ENCODE peak calls at places on chromosomes 2 and 18, in four cellular contexts. One of them, this sample, is unnamed.

GRCh38 chr2:39326644-39327043 is 82.9 kb upstream of the CDKL4 start:
- DNase-seq in HepG2: no peak
- DNase-seq in K562: no peak
- DNase-seq in SK-N-SH: no peak
- DNase-seq in this sample: no peak

GRCh38 chr18:47260138-47260923 is 8.9 kb upstream of the SKOR2 start:
- DNase-seq in HepG2: peak
- DNase-seq in K562: peak
- DNase-seq in SK-N-SH: peak
- DNase-seq in this sample: no peak

GRCh38 chr2:191942114-191943103 is 95.5 kb upstream of the CAVIN2 start:
- DNase-seq in HepG2: no peak
- DNase-seq in K562: no peak
- DNase-seq in SK-N-SH: peak
- DNase-seq in this sample: no peak

GRCh38 chr2:11658623-11659475 is 11.1 kb downstream of the NTSR2 start:
- DNase-seq in HepG2: no peak
- DNase-seq in K562: no peak
- DNase-seq in SK-N-SH: no peak
- DNase-seq in this sample: no peak

GRCh38 chr2:236665572-236666118 is 96.0 kb downstream of the ACKR3 start:
- DNase-seq in HepG2: no peak
- DNase-seq in K562: no peak
- DNase-seq in SK-N-SH: no peak
- DNase-seq in this sample: no peak

GRCh38 chr18:9619545-9619944 is 5.2 kb upstream of the PPP4R1 start:
- DNase-seq in HepG2: no peak
- DNase-seq in K562: no peak
- DNase-seq in SK-N-SH: no peak
- DNase-seq in this sample: no peak

GRCh38 chr2:150472122-150472899 is 15.2 kb downstream of the RND3 start:
- DNase-seq in HepG2: no peak
- DNase-seq in K562: no peak
- DNase-seq in SK-N-SH: no peak
- DNase-seq in this sample: no peak

GRCh38 chr2:176187306-176188217 is 906 bp upstream of the HOXD1 start:
- DNase-seq in HepG2: peak
- DNase-seq in K562: no peak
- DNase-seq in SK-N-SH: peak
- DNase-seq in this sample: no peak

GRCh38 chr2:202019689-202020450 is 13.8 kb upstream of the FZD7 start:
- DNase-seq in HepG2: no peak
- DNase-seq in K562: no peak
- DNase-seq in SK-N-SH: peak
- DNase-seq in this sample: no peak

GRCh38 chr2:229712125-229712524 is 2.2 kb downstream of the DNER start:
- DNase-seq in HepG2: no peak
- DNase-seq in K562: no peak
- DNase-seq in SK-N-SH: no peak
- DNase-seq in this sample: no peak

GRCh38 chr2:96241901-96242611 is 23.7 kb downstream of the TMEM127 start:
- DNase-seq in HepG2: no peak
- DNase-seq in K562: no peak
- DNase-seq in SK-N-SH: no peak
- DNase-seq in this sample: no peak

GRCh38 chr2:131572175-131572574 is 44.5 kb downstream of the CCDC74A start:
- DNase-seq in HepG2: no peak
- DNase-seq in K562: no peak
- DNase-seq in SK-N-SH: no peak
- DNase-seq in this sample: no peak

GRCh38 chr2:205785507-205786222 is 103.4 kb downstream of the NRP2 start:
- DNase-seq in HepG2: no peak
- DNase-seq in K562: no peak
- DNase-seq in SK-N-SH: no peak
- DNase-seq in this sample: no peak

GRCh38 chr2:238631491-238632180 is 204.9 kb downstream of the ASB1 start:
- DNase-seq in HepG2: no peak
- DNase-seq in K562: no peak
- DNase-seq in SK-N-SH: no peak
- DNase-seq in this sample: no peak

GRCh38 chr18:2653467-2653866 is 2.1 kb upstream of the SMCHD1 start:
- DNase-seq in HepG2: no peak
- DNase-seq in K562: no peak
- DNase-seq in SK-N-SH: no peak
- DNase-seq in this sample: no peak

GRCh38 chr2:33378551-33379220 is 97.8 kb upstream of the RASGRP3 start:
- DNase-seq in HepG2: no peak
- DNase-seq in K562: no peak
- DNase-seq in SK-N-SH: no peak
- DNase-seq in this sample: no peak

GRCh38 chr18:45691816-45692179 is 32.2 kb upstream of the SLC14A1 start:
- DNase-seq in HepG2: no peak
- DNase-seq in K562: no peak
- DNase-seq in SK-N-SH: no peak
- DNase-seq in this sample: no peak

GRCh38 chr2:17171446-17172049 is 346.7 kb downstream of the RAD51AP2 start:
- DNase-seq in HepG2: peak
- DNase-seq in K562: peak
- DNase-seq in SK-N-SH: peak
- DNase-seq in this sample: peak

GRCh38 chr2:174174741-174175140 is 73.6 kb downstream of the OLA1 start:
- DNase-seq in HepG2: peak
- DNase-seq in K562: no peak
- DNase-seq in SK-N-SH: no peak
- DNase-seq in this sample: no peak

GRCh38 chr2:85807756-85808155 is 54.0 kb downstream of the ATOH8 start:
- DNase-seq in HepG2: no peak
- DNase-seq in K562: no peak
- DNase-seq in SK-N-SH: no peak
- DNase-seq in this sample: no peak

GRCh38 chr2:171404719-171405118 is 29.1 kb downstream of the METTL8 start:
- DNase-seq in HepG2: no peak
- DNase-seq in K562: no peak
- DNase-seq in SK-N-SH: no peak
- DNase-seq in this sample: no peak

GRCh38 chr2:130728007-130728454 is 839 bp upstream of the GPR148 start:
- DNase-seq in HepG2: no peak
- DNase-seq in K562: no peak
- DNase-seq in SK-N-SH: no peak
- DNase-seq in this sample: no peak

GRCh38 chr2:139622691-139623090 is 842.5 kb upstream of the NXPH2 start:
- DNase-seq in HepG2: no peak
- DNase-seq in K562: no peak
- DNase-seq in SK-N-SH: no peak
- DNase-seq in this sample: no peak

GRCh38 chr2:86238354-86238753 is 39.1 kb downstream of the MRPL35 start:
- DNase-seq in HepG2: no peak
- DNase-seq in K562: no peak
- DNase-seq in SK-N-SH: no peak
- DNase-seq in this sample: no peak

GRCh38 chr18:48813833-48814489 is 136.8 kb downstream of the SMAD7 start:
- DNase-seq in HepG2: no peak
- DNase-seq in K562: peak
- DNase-seq in SK-N-SH: no peak
- DNase-seq in this sample: no peak

GRCh38 chr2:11646530-11646929 is 23.5 kb downstream of the NTSR2 start:
- DNase-seq in HepG2: no peak
- DNase-seq in K562: no peak
- DNase-seq in SK-N-SH: no peak
- DNase-seq in this sample: no peak

GRCh38 chr2:21256006-21256405 is 132.2 kb downstream of the TDRD15 start:
- DNase-seq in HepG2: no peak
- DNase-seq in K562: peak
- DNase-seq in SK-N-SH: no peak
- DNase-seq in this sample: no peak

GRCh38 chr2:86045541-86045940 is 60.1 kb downstream of the POLR1A start:
- DNase-seq in HepG2: no peak
- DNase-seq in K562: no peak
- DNase-seq in SK-N-SH: no peak
- DNase-seq in this sample: no peak

GRCh38 chr2:169348321-169349002 is 13.9 kb downstream of the LRP2 start:
- DNase-seq in HepG2: peak
- DNase-seq in K562: no peak
- DNase-seq in SK-N-SH: no peak
- DNase-seq in this sample: no peak

GRCh38 chr2:100041946-100042345 is 100.4 kb downstream of the AFF3 start:
- DNase-seq in HepG2: no peak
- DNase-seq in K562: no peak
- DNase-seq in SK-N-SH: no peak
- DNase-seq in this sample: no peak

GRCh38 chr2:98579926-98580325 is 28.4 kb downstream of the COA5 start:
- DNase-seq in HepG2: no peak
- DNase-seq in K562: no peak
- DNase-seq in SK-N-SH: no peak
- DNase-seq in this sample: no peak

GRCh38 chr2:241836257-241836656 is 22.4 kb downstream of the PDCD1 start:
- DNase-seq in HepG2: no peak
- DNase-seq in K562: no peak
- DNase-seq in SK-N-SH: no peak
- DNase-seq in this sample: no peak

GRCh38 chr2:241835605-241836004 is 23.1 kb downstream of the PDCD1 start:
- DNase-seq in HepG2: no peak
- DNase-seq in K562: no peak
- DNase-seq in SK-N-SH: no peak
- DNase-seq in this sample: no peak

GRCh38 chr2:241834853-241835210 is 23.9 kb downstream of the PDCD1 start:
- DNase-seq in HepG2: no peak
- DNase-seq in K562: no peak
- DNase-seq in SK-N-SH: no peak
- DNase-seq in this sample: no peak

GRCh38 chr2:241833938-241834852 is 24.5 kb downstream of the PDCD1 start:
- DNase-seq in HepG2: no peak
- DNase-seq in K562: no peak
- DNase-seq in SK-N-SH: no peak
- DNase-seq in this sample: no peak

DNA sequence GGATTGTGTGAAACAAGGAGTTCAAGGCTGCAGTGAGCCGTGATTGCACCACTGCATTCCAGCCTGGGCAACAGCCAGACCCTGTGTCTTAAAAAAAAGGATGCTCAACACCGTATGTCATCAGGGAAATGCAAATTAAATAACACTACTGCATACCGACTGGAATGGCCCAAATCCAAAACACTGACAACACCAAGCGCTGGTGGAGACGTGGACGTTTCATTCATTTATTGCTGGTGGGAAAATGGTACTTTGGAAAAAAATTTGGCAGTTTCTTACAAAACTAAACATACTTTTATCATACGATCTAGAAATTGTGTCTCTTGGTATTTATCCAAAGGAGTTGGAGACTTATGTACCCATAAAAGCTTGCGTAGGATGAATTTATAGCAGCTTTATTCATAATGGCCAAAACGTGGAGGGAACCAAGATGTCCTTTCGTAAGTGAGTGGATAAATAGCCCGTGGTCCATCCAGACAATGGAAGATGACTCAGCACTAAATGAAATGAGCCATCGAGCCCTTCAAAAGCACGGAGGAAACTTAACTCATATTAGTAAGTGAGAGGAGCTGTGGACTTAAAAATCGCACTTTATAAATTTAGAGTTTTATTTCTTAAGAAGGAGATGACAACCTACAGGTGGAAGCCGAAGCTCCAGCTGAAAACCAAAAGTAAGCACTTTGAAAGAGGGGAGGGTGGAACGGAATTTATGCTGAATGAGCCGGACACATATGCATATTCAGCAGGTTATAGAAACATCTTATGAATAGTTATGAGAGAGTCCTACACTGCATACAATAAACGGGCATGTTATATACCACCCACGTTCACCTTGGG is 24.3 kb downstream of the NEU4 start:
- DNase-seq in HepG2: no peak
- DNase-seq in K562: peak
- DNase-seq in SK-N-SH: no peak
- DNase-seq in this sample: no peak
- H3K9ac ChIP-seq in HepG2: no peak
- H3K9ac ChIP-seq in K562: peak
- H3K9ac ChIP-seq in SK-N-SH: no peak
- H3K9ac ChIP-seq in this sample: no peak

DNA sequence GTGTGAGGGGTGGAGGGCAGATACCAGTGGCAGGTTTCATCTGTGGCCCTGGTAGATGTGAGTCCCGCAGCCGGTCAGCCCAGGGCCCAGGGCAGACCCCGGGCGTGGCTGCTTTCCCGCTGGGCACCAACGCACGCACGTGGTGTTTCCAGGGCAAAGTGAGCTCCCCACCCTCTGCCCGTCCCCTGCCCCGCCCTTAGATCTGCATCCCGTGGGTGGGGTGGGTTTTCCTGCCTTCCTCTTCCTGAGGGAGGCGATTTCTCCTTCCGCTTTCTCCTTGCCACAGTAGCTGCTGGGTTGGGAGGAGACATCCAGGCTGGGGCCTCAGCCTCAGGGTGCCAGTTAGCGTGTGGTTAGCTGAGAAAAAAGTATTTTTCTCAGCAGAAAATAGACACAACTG is 49.6 kb downstream of the ODC1 start:
- DNase-seq in HepG2: no peak
- DNase-seq in K562: no peak
- DNase-seq in SK-N-SH: no peak
- DNase-seq in this sample: no peak
- TF ChIP-seq ELF1 in HepG2: no peak
- TF ChIP-seq ELF1 in K562: no peak
- TF ChIP-seq ELF1 in SK-N-SH: no peak
- TF ChIP-seq ELF1 in this sample: no peak

DNA sequence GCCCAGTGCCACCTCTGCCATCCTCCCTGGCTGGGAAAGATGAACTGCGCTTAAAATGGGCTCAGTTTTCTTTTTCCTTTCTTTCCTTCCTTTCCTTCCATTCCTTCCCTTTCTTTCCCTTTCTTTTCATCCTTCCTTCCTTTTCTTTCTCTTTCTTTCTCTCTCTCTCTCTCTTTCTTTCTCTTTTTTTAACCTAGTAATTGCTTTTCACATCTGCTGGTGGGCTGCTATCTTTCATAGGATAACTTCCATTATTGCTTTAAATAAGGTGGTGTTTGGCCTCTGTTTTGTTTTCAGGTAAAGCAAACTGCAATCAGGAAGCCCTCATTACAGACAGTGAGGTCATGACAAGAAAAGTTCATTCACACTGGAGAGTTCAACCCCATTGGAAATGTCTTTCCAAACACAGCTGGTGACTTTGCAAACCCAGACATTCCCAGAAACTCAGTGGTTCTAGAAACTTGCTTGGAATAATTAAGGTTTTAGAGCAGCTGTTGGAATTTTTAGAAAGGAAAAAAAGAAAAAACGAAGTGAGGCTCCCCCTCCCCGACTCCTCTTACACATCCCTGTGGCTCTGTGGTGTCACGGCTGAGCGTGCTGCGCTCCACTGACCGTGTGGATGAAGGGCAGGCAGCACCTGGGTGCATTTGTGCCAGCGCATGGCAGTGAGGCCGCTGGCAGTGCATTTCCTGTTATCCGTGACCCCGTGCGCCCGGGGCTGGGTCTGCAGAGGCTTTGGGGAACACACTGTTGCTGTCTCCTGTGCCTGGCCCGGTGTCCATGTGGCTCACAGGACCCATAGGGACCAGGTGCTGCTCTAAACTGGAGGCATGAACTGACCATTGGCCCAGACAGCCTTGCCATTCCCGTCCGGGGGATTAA is 76.9 kb downstream of the MBP start:
- DNase-seq in HepG2: no peak
- DNase-seq in K562: no peak
- DNase-seq in SK-N-SH: no peak
- DNase-seq in this sample: no peak
- H3K9ac ChIP-seq in HepG2: peak
- H3K9ac ChIP-seq in K562: no peak
- H3K9ac ChIP-seq in SK-N-SH: no peak
- H3K9ac ChIP-seq in this sample: no peak

GRCh38 chr2:24908316-24908937 is 11.6 kb downstream of the ADCY3 start:
- DNase-seq in HepG2: no peak
- DNase-seq in K562: no peak
- DNase-seq in SK-N-SH: no peak
- DNase-seq in this sample: no peak
- TF ChIP-seq ELF1 in HepG2: no peak
- TF ChIP-seq ELF1 in K562: no peak
- TF ChIP-seq ELF1 in SK-N-SH: no peak
- TF ChIP-seq ELF1 in this sample: no peak